ENCODE peak calls at places on chromosomes 4 and X, in four cellular contexts. Q is amygdala, W is AG09319, B is uterus. S is an unnamed sample.

GRCh38 chr4:126869967-126870366 is 762.8 kb upstream of the INTU start:
- DNase-seq in Q (no peak), W (no peak), B (no peak), S (no peak)

GRCh38 chr4:139014391-139015268 is 951 bp upstream of the NOCT start:
- DNase-seq in Q (no peak), W (peak), B (peak), S (peak)

GRCh38 chr4:83320548-83320947 is 14.1 kb downstream of the HPSE start:
- DNase-seq in Q (no peak), W (no peak), B (no peak), S (peak)

GRCh38 chrX:103250977-103251376 is 4.0 kb downstream of the TCEAL8 start:
- DNase-seq in Q (no peak), W (no peak), B (no peak), S (no peak)

GRCh38 chr4:111064342-111064993 is 441.6 kb upstream of the PITX2 start:
- DNase-seq in Q (no peak), W (no peak), B (no peak), S (peak)

GRCh38 chrX:154800508-154801207 is 4.6 kb downstream of the MPP1 start:
- DNase-seq in Q (no peak), W (no peak), B (no peak), S (no peak)

GRCh38 chrX:13120017-13120416 is 75.6 kb upstream of the FAM9C start:
- DNase-seq in Q (no peak), W (no peak), B (peak), S (no peak)

GRCh38 chrX:48715876-48716502 is 19.5 kb downstream of the SUV39H1 start:
- DNase-seq in Q (no peak), W (no peak), B (no peak), S (no peak)

GRCh38 chrX:63747331-63747730 is 37.7 kb downstream of the ARHGEF9 start:
- DNase-seq in Q (no peak), W (no peak), B (no peak), S (no peak)

GRCh38 chr4:156194896-156195295 is 241.2 kb upstream of the CTSO start:
- DNase-seq in Q (no peak), W (no peak), B (no peak), S (no peak)

S was measured in T1000.